ENCODE peak calls at places on chromosome X, in seven cellular contexts. I is psoas muscle; H is stomach; E is kidney epithelial cell; D is CD4-positive, alpha-beta T cell; K is endothelial cell; G is IMR-90. B is an unnamed sample.
A peak's percentile ranks its signal among the peaks of the same experiment; 100 is the strongest.

GRCh38 chrX:120428309-120428708 is 40.8 kb downstream of the LAMP2 start:
- DNase-seq in I (no peak), H (no peak), E (no peak), D (no peak), K (no peak), G (no peak), B (peak; percentile 9)

GRCh38 chrX:39821709-39822095 is 276.1 kb downstream of the BCOR start:
- DNase-seq in I (no peak), H (no peak), E (no peak), D (no peak), K (no peak), G (no peak), B (no peak)

GRCh38 chrX:47078129-47079043 is at the start of gene RGN:
- DNase-seq in I (peak; percentile 35), H (peak; percentile 28), E (no peak), D (no peak), K (peak; percentile 3), G (no peak), B (no peak)

GRCh38 chrX:11702965-11703631 is 37.4 kb upstream of the ARHGAP6 start:
- DNase-seq in I (no peak), H (no peak), E (no peak), D (no peak), K (no peak), G (no peak), B (no peak)

GRCh38 chrX:85897376-85898110 is 149.8 kb downstream of the CHM start:
- DNase-seq in I (no peak), H (no peak), E (no peak), D (no peak), K (no peak), G (no peak), B (no peak)

GRCh38 chrX:80285131-80285773 is 135.0 kb upstream of the TENT5D start:
- DNase-seq in I (no peak), H (no peak), E (no peak), D (no peak), K (peak; percentile 28), G (peak; percentile 1), B (peak; percentile 49)

GRCh38 chrX:153476628-153477027 is 6.3 kb upstream of the HAUS7 start:
- DNase-seq in I (peak; percentile 59), H (no peak), E (no peak), D (no peak), K (no peak), G (peak; percentile 25), B (no peak)

GRCh38 chrX:74923942-74924448 is 1.3 kb downstream of the NEXMIF start:
- DNase-seq in I (peak; percentile 29), H (no peak), E (no peak), D (no peak), K (peak; percentile 4), G (no peak), B (no peak)

GRCh38 chrX:47562615-47563243 is 1.7 kb downstream of the ARAF start:
- DNase-seq in I (no peak), H (no peak), E (no peak), D (peak; percentile 24), K (peak; percentile 28), G (no peak), B (no peak)

GRCh38 chrX:69093960-69094935 is 71.0 kb downstream of the PJA1 start:
- DNase-seq in I (no peak), H (peak; percentile 48), E (no peak), D (peak; percentile 4), K (peak; percentile 43), G (peak; percentile 60), B (peak; percentile 70)

GRCh38 chrX:65750674-65751469 is 83.4 kb downstream of the MSN start:
- DNase-seq in I (no peak), H (no peak), E (no peak), D (peak; percentile 9), K (no peak), G (no peak), B (no peak)

GRCh38 chrX:40922307-40922706 is 162.9 kb upstream of the USP9X start:
- DNase-seq in I (no peak), H (no peak), E (no peak), D (no peak), K (no peak), G (peak; percentile 44), B (peak; percentile 69)

GRCh38 chrX:107672955-107673378 is 44.7 kb downstream of the PRPS1 start:
- DNase-seq in I (peak; percentile 75), H (peak; percentile 77), E (no peak), D (peak; percentile 74), K (peak; percentile 22), G (peak; percentile 56), B (peak; percentile 88)

GRCh38 chrX:45850775-45851433 is 650.2 kb upstream of the DIPK2B start:
- DNase-seq in I (peak; percentile 17), H (peak; percentile 29), E (no peak), D (no peak), K (peak; percentile 26), G (peak; percentile 28), B (peak; percentile 52)

GRCh38 chrX:72714471-72714916 is 388 bp upstream of the PHKA1 start:
- DNase-seq in I (peak; percentile 71), H (peak; percentile 68), E (peak; percentile 10), D (no peak), K (peak; percentile 36), G (peak; percentile 62), B (peak; percentile 51)

GRCh38 chrX:23540532-23540931 is 126.8 kb upstream of the PRDX4 start:
- DNase-seq in I (no peak), H (no peak), E (no peak), D (no peak), K (no peak), G (no peak), B (no peak)

GRCh38 chrX:6910218-6910617 is 237.3 kb upstream of the STS start:
- DNase-seq in I (no peak), H (no peak), E (no peak), D (no peak), K (no peak), G (no peak), B (no peak)

GRCh38 chrX:70635669-70636068 is 191.0 kb downstream of the DLG3 start:
- DNase-seq in I (no peak), H (no peak), E (no peak), D (no peak), K (no peak), G (no peak), B (no peak)

GRCh38 chrX:133435544-133436124 is 20.3 kb upstream of the GPC4 start:
- DNase-seq in I (no peak), H (no peak), E (no peak), D (no peak), K (no peak), G (no peak), B (no peak)

GRCh38 chrX:147602297-147602696 is 309.4 kb upstream of the FMR1 start:
- DNase-seq in I (no peak), H (no peak), E (no peak), D (no peak), K (no peak), G (no peak), B (peak; percentile 30)

GRCh38 chrX:66030505-66031317 is 9.2 kb downstream of the VSIG4 start:
- DNase-seq in I (no peak), H (no peak), E (no peak), D (no peak), K (peak; percentile 3), G (peak; percentile 7), B (peak; percentile 50)

GRCh38 chrX:154761977-154762528 is 611 bp upstream of the DKC1 start:
- DNase-seq in I (no peak), H (no peak), E (no peak), D (no peak), K (no peak), G (no peak), B (peak; percentile 33)

GRCh38 chrX:105210258-105210657 is 10.2 kb downstream of the TEX13A start:
- DNase-seq in I (no peak), H (no peak), E (no peak), D (no peak), K (no peak), G (no peak), B (no peak)

DNA sequence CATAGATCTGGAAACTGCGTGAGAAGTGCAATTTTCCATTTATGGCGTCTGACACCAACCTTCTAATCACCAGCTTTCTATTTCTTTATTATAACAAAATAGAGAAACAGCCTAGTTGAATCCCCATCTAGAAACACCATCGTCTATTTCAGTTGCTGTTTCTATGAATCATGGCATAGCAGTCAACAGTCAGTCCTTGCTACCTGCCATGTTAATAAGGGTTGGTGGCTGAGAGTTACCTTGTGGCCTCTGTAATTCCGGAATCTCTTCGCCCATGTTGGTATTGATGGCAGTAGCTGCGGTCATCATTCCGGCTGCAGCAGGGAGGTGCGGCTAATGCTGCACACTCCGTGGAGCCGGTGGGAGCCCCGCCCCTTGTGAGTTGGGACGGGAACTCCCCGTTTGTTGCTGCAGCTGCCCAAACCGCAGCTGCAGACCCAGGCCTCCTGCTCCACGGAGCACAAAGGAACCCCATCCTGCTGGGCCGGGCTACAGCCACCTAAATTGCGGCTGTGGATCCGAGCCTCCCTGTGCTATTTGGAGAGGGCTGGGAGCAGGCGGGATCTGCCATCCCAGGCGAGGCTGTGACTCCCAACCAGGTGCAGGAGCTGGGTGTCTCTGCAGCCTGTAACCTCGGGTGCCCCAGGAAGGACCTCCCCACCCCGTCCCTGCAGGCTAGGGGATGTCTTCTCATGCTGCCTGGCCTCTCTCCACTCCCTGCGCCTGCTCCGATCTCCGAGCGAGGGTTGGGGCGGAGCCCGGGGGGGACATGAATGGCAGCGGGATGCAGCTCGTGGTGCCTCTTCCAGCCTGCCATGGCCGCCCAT is 115.4 kb upstream of the STK26 start:
- DNase-seq in I (no peak), H (no peak), E (no peak), D (no peak), K (no peak), G (no peak), B (no peak)
- TF ChIP-seq CTCF in I (no peak), H (no peak), E (no peak), D (no peak), K (no peak), G (no peak), B (no peak)

GRCh38 chrX:151722241-151722846 is 6.5 kb downstream of the FATE1 start:
- DNase-seq in I (no peak), H (peak; percentile 49), E (no peak), D (no peak), K (peak; percentile 64), G (no peak), B (no peak)
- TF ChIP-seq CTCF in I (peak; percentile 26), H (no peak), E (peak; percentile 50), D (no peak), K (no peak), G (peak; percentile 31), B (no peak)

DNA sequence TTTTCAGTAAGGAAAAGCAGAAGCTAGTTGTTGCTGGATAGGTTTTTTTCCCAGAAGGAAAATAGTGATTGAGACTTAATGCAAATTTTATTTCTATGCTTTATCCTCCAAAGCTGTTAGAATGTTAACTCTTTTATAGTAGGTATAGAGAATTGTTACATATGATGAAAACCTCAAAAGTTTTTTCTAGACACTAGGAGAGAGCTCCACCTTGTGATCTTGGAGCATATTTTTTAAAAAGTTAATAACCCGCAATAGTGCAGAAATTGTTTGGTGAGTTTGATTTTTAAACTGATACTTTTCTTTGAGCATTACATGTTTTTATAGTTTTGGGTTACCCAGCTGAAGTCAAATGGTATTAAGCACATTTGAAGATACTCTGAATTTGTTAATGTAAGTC is 56.5 kb downstream of the STAG2 start:
- DNase-seq in I (no peak), H (no peak), E (no peak), D (no peak), K (no peak), G (peak; percentile 5), B (no peak)
- TF ChIP-seq CTCF in I (no peak), H (no peak), E (no peak), D (peak; percentile 35), K (no peak), G (peak; percentile 33), B (peak; percentile 13)

GRCh38 chrX:3029084-3029483 is 12.2 kb upstream of the ARSF start:
- DNase-seq in I (no peak), H (no peak), E (no peak), D (no peak), K (no peak), G (no peak), B (no peak)
- TF ChIP-seq CTCF in I (no peak), H (no peak), E (no peak), D (no peak), K (no peak), G (no peak), B (no peak)

B was measured in MCF 10A.